ENCODE peak calls at places on chromosomes 2 and 18, in five cellular contexts. K is neural progenitor cell; Z is CD4-positive, alpha-beta T cell; N is right lobe of liver; A is transverse colon. D is an unnamed sample.

GRCh38 chr2:229033816-229034215 is 237.3 kb downstream of the PID1 start:
- DNase-seq in N (no peak), Z (no peak), A (no peak), K (no peak), D (no peak)

GRCh38 chr2:231218356-231218755 is 19.9 kb downstream of the ARMC9 start:
- DNase-seq in K (no peak), A (no peak), Z (no peak), N (no peak), D (no peak)

GRCh38 chr2:74927617-74928016 is 30.8 kb upstream of the POLE4 start:
- DNase-seq in N (no peak), A (no peak), Z (no peak), K (peak; percentile 36), D (no peak)

GRCh38 chr2:42086500-42086953 is 38.7 kb downstream of the PKDCC start:
- DNase-seq in A (peak; percentile 52), Z (no peak), N (no peak), K (peak; percentile 74), D (peak; percentile 57)

GRCh38 chr2:39737661-39738060 is 41.4 kb downstream of the THUMPD2 start:
- DNase-seq in Z (no peak), A (no peak), K (peak; percentile 38), N (no peak), D (no peak)

GRCh38 chr18:44715245-44715644 is 34.6 kb downstream of the SETBP1 start:
- DNase-seq in A (peak; percentile 47), K (peak; percentile 61), Z (no peak), N (no peak), D (no peak)

GRCh38 chr2:71555798-71556454 is 102.6 kb downstream of the DYSF start:
- DNase-seq in Z (no peak), K (no peak), N (peak; percentile 87), A (no peak), D (no peak)

GRCh38 chr2:73933194-73933593 is 6.5 kb downstream of the DGUOK start:
- DNase-seq in A (no peak), N (no peak), Z (no peak), K (no peak), D (no peak)

GRCh38 chr18:68428666-68429065 is 286.2 kb downstream of the TMX3 start:
- DNase-seq in A (no peak), K (no peak), Z (no peak), N (no peak), D (no peak)

GRCh38 chr18:35971661-35972196 is 750 bp upstream of the RMP24 start:
- DNase-seq in Z (peak; percentile 9), N (no peak), K (no peak), A (peak; percentile 14), D (no peak)

GRCh38 chr2:226256237-226256636 is 543.4 kb downstream of the IRS1 start:
- DNase-seq in Z (no peak), A (no peak), N (no peak), K (no peak), D (no peak)

GRCh38 chr2:190649035-190649797 is at the start of gene NAB1:
- DNase-seq in N (peak; percentile 69), A (peak; percentile 55), Z (peak; percentile 49), K (peak; percentile 81), D (peak; percentile 67)

GRCh38 chr2:144607899-144608477 is 88.1 kb upstream of the ZEB2 start:
- DNase-seq in A (peak; percentile 18), N (peak; percentile 20), K (no peak), Z (no peak), D (no peak)

GRCh38 chr2:12493031-12493513 is 223.7 kb upstream of the TRIB2 start:
- DNase-seq in Z (no peak), N (no peak), K (no peak), A (no peak), D (no peak)

GRCh38 chr18:3153107-3153704 is 66.6 kb downstream of the MYOM1 start:
- DNase-seq in N (no peak), A (no peak), Z (no peak), K (no peak), D (no peak)

GRCh38 chr18:51030537-51031258 is 685 bp downstream of the SMAD4 start:
- DNase-seq in A (peak; percentile 81), N (peak; percentile 85), Z (peak; percentile 56), K (peak; percentile 90), D (peak; percentile 67)

GRCh38 chr2:200379481-200380120 is 73.1 kb downstream of the SPATS2L start:
- DNase-seq in Z (no peak), N (no peak), A (no peak), K (peak; percentile 69), D (no peak)

GRCh38 chr2:189880963-189881362 is 96.7 kb downstream of the PMS1 start:
- DNase-seq in A (no peak), K (no peak), Z (no peak), N (no peak), D (no peak)

GRCh38 chr2:162085090-162085891 is 11.3 kb upstream of the DPP4 start:
- DNase-seq in N (no peak), A (no peak), Z (no peak), K (no peak), D (no peak)

GRCh38 chr18:50460062-50460461 is 85.2 kb downstream of the SKA1 start:
- DNase-seq in K (no peak), A (no peak), N (no peak), Z (no peak), D (no peak)

GRCh38 chr2:218961651-218962570 is 2.4 kb downstream of the CDK5R2 start:
- DNase-seq in Z (no peak), N (no peak), A (no peak), K (peak; percentile 75), D (no peak)

GRCh38 chr2:102279391-102279735 is 32.0 kb upstream of the IL1RL1 start:
- DNase-seq in A (no peak), N (no peak), Z (no peak), K (no peak), D (no peak)

GRCh38 chr2:85062565-85062964 is 70.6 kb upstream of the TCF7L1 start:
- DNase-seq in A (no peak), K (no peak), Z (no peak), N (no peak), D (no peak)

GRCh38 chr2:61855178-61855523 is 1.3 kb upstream of the FAM161A start:
- DNase-seq in Z (no peak), N (peak; percentile 21), A (peak; percentile 29), K (peak; percentile 51), D (no peak)

GRCh38 chr2:127810156-127810636 is 775 bp downstream of the WDR33 start:
- DNase-seq in A (peak; percentile 39), K (peak; percentile 51), Z (no peak), N (peak; percentile 30), D (no peak)

GRCh38 chr2:197496695-197497094 is 2.9 kb downstream of the HSPD1 start:
- DNase-seq in A (no peak), N (no peak), Z (no peak), K (no peak), D (no peak)

GRCh38 chr2:224646242-224646846 is 61.2 kb upstream of the CUL3 start:
- DNase-seq in A (no peak), K (peak; percentile 42), Z (no peak), N (no peak), D (peak; percentile 31)

GRCh38 chr2:8006181-8006580 is 675.7 kb upstream of the ID2 start:
- DNase-seq in Z (no peak), N (no peak), K (no peak), A (no peak), D (no peak)

GRCh38 chr18:63905361-63905760 is 2.4 kb upstream of the SERPINB10 start:
- DNase-seq in N (no peak), Z (no peak), A (no peak), K (no peak), D (no peak)

GRCh38 chr2:42953216-42953615 is 160.8 kb upstream of the HAAO start:
- DNase-seq in N (no peak), A (no peak), Z (no peak), K (no peak), D (no peak)

GRCh38 chr2:203341741-203342310 is 13.6 kb downstream of the ABI2 start:
- DNase-seq in N (no peak), A (no peak), Z (no peak), K (no peak), D (no peak)

GRCh38 chr2:176652300-176653182 is 383.3 kb downstream of the MTX2 start:
- DNase-seq in A (no peak), N (no peak), Z (no peak), K (peak; percentile 74), D (peak; percentile 39)

GRCh38 chr2:149926149-149926548 is 338.6 kb upstream of the MMADHC start:
- DNase-seq in Z (no peak), K (no peak), A (no peak), N (no peak), D (no peak)

DNA sequence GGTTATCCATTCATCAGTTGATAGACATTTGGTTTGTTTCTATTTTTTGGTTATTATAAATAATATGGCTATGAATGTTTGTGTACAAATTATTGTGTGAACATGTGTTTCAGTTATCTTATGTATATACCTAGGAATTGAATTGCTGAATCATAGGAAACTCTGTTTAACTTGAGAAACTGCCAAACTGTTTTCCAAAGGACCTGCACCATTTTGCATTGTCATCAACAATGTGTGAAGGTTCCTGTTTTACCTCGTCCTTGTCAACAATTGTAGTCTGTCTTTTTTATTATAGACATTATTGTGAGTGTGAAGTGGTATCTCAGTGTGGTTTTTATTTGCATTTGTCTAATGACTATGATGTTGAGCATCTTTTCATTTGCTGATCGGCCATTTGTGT is 17.1 kb downstream of the PDK1 start:
- DNase-seq in N (no peak), Z (no peak), K (no peak), A (no peak), D (no peak)
- H3K9me3 ChIP-seq in N (no peaks in the 10 kb centered on the region), Z (peaks cover 21% of the 10 kb centered on the region), K (peaks cover 10% of the 10 kb centered on the region), A (peaks cover 25% of the 10 kb centered on the region), D (peaks cover 33% of the 10 kb centered on the region)

GRCh38 chr2:230135126-230135525 is 66.4 kb upstream of the SLC16A14 start:
- DNase-seq in N (no peak), Z (no peak), A (no peak), K (no peak), D (no peak)
- H3K9me3 ChIP-seq in N (no peaks in the 10 kb centered on the region), Z (peaks cover 13% of the 10 kb centered on the region), A (peaks cover 3% of the 10 kb centered on the region), K (no peaks in the 10 kb centered on the region), D (peaks cover 16% of the 10 kb centered on the region)

DNA sequence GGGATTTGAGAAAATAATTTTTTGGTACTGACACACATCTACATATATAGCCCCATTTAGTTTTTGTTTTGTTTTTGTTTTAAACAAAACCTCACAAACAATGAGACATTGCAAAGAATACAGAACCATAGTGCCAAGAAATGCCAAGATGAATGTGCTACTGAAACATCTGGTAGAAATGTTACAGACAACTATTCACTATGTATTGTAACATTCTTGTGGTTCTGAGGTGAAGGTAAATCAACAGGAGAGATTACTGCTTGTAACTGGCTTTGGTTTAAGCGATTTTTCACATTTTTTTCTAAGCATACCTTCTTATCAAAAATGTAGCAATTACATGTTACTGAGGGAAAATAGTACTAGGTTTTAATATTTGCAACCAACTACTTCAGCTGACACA is 281.3 kb downstream of the ZNF804A start:
- DNase-seq in N (no peak), Z (no peak), A (no peak), K (no peak), D (no peak)
- H3K9me3 ChIP-seq in N (no peaks in the 10 kb centered on the region), Z (no peaks in the 10 kb centered on the region), A (no peaks in the 10 kb centered on the region), K (no peaks in the 10 kb centered on the region), D (no peaks in the 10 kb centered on the region)

GRCh38 chr2:186734957-186735734 is 41.3 kb downstream of the FAM171B start:
- DNase-seq in N (peak; percentile 13), A (no peak), K (no peak), Z (no peak), D (no peak)

GRCh38 chr2:186728631-186729030 is 34.8 kb downstream of the FAM171B start:
- DNase-seq in Z (no peak), N (no peak), K (no peak), A (no peak), D (no peak)

GRCh38 chr2:186737737-186738508 is 44.1 kb downstream of the FAM171B start:
- DNase-seq in Z (no peak), A (no peak), N (no peak), K (no peak), D (no peak)

GRCh38 chr2:186732843-186733242 is 39.0 kb downstream of the FAM171B start:
- DNase-seq in A (no peak), Z (no peak), N (no peak), K (no peak), D (no peak)

GRCh38 chr2:186733414-186733813 is 39.6 kb downstream of the FAM171B start:
- DNase-seq in A (no peak), N (no peak), K (no peak), Z (no peak), D (no peak)
- H3K9me3 ChIP-seq in A (peaks cover 3% of the 10 kb centered on the region), N (no peaks in the 10 kb centered on the region), K (no peaks in the 10 kb centered on the region), Z (no peaks in the 10 kb centered on the region), D (no peaks in the 10 kb centered on the region)

D was measured in CD4-positive, CD25-positive, alpha-beta regulatory T cell.